ENCODE peak calls at places on chromosomes 3 and 15, in seven cellular contexts. H is stomach; G is mucosa of gallbladder; N is stimulated activated CD4-positive, alpha-beta T cell treated with anti-CD3 and anti-CD28 coated beads, Interleukin-2, amount 100 ng/mL, for 48 hours; J is GM04504; F is effector CD4-positive, alpha-beta T cell; Q is NCI-H1092 treated with DMSO at 0.1 percent for 48 hours. D is an unnamed sample.

GRCh38 chr3:53303549-53303948 is 43.8 kb downstream of the DCP1A start:
- DNase-seq in N (no peak), H (no peak), Q (no peak), F (no peak), J (no peak), G (no peak), D (no peak)

GRCh38 chr15:63983071-63983711 is 63.1 kb downstream of the DAPK2 start:
- DNase-seq in H (no peak), N (no peak), Q (no peak), J (no peak), F (no peak), G (no peak), D (peak; percentile 54)

GRCh38 chr3:171851685-171852084 is 8.5 kb downstream of the TMEM212 start:
- DNase-seq in N (no peak), H (no peak), G (no peak), Q (no peak), F (no peak), J (no peak), D (no peak)

GRCh38 chr3:119700269-119700919 is 2.4 kb upstream of the CFAP91 start:
- DNase-seq in J (no peak), Q (no peak), N (peak; percentile 19), H (no peak), F (peak; percentile 5), G (no peak), D (no peak)

GRCh38 chr3:45551214-45552010 is 43.1 kb upstream of the LIMD1 start:
- DNase-seq in Q (no peak), F (no peak), N (no peak), H (peak; percentile 33), G (no peak), J (peak; percentile 90), D (no peak)

GRCh38 chr15:75727031-75727531 is 14.4 kb upstream of the CSPG4 start:
- DNase-seq in N (no peak), J (no peak), F (no peak), H (no peak), Q (no peak), G (no peak), D (no peak)

GRCh38 chr3:23650371-23651140 is 155.2 kb upstream of the UBE2E1 start:
- DNase-seq in J (peak; percentile 53), G (no peak), H (no peak), Q (no peak), F (no peak), N (no peak), D (no peak)

GRCh38 chr3:83890763-83891135 is 1068.0 kb upstream of the CADM2 start:
- DNase-seq in N (no peak), J (no peak), Q (no peak), G (no peak), F (no peak), H (no peak), D (no peak)